ENCODE peak calls at places on chromosomes 5 and 9, in eight cellular contexts. Y, R, I, L, Q, D, E and P are unnamed samples.

GRCh38 chr5:7094626-7095025 is 301.3 kb upstream of the ADCY2 start:
- DNase-seq in Y (no peak), R (no peak), I (no peak), L (no peak), Q (peak), D (no peak), E (no peak), P (no peak)

GRCh38 chr5:34685485-34686197 is 29.5 kb downstream of the RAI14 start:
- DNase-seq in Y (no peak), R (no peak), I (no peak), L (no peak), Q (peak), D (no peak), E (peak), P (no peak)

GRCh38 chr5:158406884-158407790 is 548.2 kb upstream of the CLINT1 start:
- DNase-seq in Y (no peak), R (no peak), I (no peak), L (no peak), Q (peak), D (no peak), E (peak), P (no peak)

GRCh38 chr5:150506571-150507282 is 1.2 kb upstream of the NDST1 start:
- DNase-seq in Y (no peak), R (no peak), I (no peak), L (no peak), Q (no peak), D (no peak), E (no peak), P (no peak)

GRCh38 chr5:122142480-122142879 is 13.1 kb downstream of the ZNF474 start:
- DNase-seq in Y (no peak), R (no peak), I (no peak), L (no peak), Q (peak), D (no peak), E (peak), P (no peak)

GRCh38 chr5:35158627-35159369 is 71.5 kb downstream of the PRLR start:
- DNase-seq in Y (no peak), R (no peak), I (no peak), L (no peak), Q (no peak), D (no peak), E (no peak), P (no peak)

GRCh38 chr5:9148242-9148641 is 397.6 kb downstream of the SEMA5A start:
- DNase-seq in Y (no peak), R (no peak), I (no peak), L (no peak), Q (peak), D (no peak), E (peak), P (no peak)

GRCh38 chr9:8877753-8878494 is 1078.3 kb upstream of the DMAC1 start:
- DNase-seq in Y (no peak), R (no peak), I (no peak), L (no peak), Q (no peak), D (no peak), E (no peak), P (no peak)

GRCh38 chr9:95874303-95874988 is 1.0 kb upstream of the ERCC6L2 start:
- DNase-seq in Y (no peak), R (no peak), I (no peak), L (no peak), Q (peak), D (no peak), E (peak), P (no peak)

GRCh38 chr9:70439991-70440706 is 25.7 kb upstream of the KLF9 start:
- DNase-seq in Y (no peak), R (no peak), I (no peak), L (no peak), Q (peak), D (no peak), E (peak), P (no peak)

GRCh38 chr5:57302643-57303042 is 128.8 kb downstream of the GPBP1 start:
- DNase-seq in Y (no peak), R (no peak), I (no peak), L (no peak), Q (peak), D (no peak), E (no peak), P (no peak)

GRCh38 chr9:87259543-87259942 is 238.1 kb upstream of the DAPK1 start:
- DNase-seq in Y (no peak), R (no peak), I (no peak), L (no peak), Q (no peak), D (no peak), E (no peak), P (no peak)

GRCh38 chr5:53557386-53557785 is 3.1 kb upstream of the NDUFS4 start:
- DNase-seq in Y (no peak), R (no peak), I (no peak), L (no peak), Q (peak), D (no peak), E (peak), P (no peak)

GRCh38 chr5:150180241-150181027 is 9.4 kb upstream of the SLC6A7 start:
- DNase-seq in Y (peak), R (no peak), I (no peak), L (no peak), Q (no peak), D (no peak), E (no peak), P (peak)

GRCh38 chr5:54214747-54215146 is 95.6 kb downstream of the ARL15 start:
- DNase-seq in Y (no peak), R (no peak), I (no peak), L (no peak), Q (no peak), D (no peak), E (no peak), P (no peak)